ENCODE peak calls at places on chromosomes 5 and 9, in seven cellular contexts. One of them, this sample, is unnamed.

GRCh38 chr9:82597225-82598158 is 465.4 kb downstream of the RASEF start:
- DNase-seq in mesothelial cell of epicardium: no peak
- DNase-seq in stimulated activated naive CD8-positive, alpha-beta T cell treated with anti-CD3 and anti-CD28 coated beads, Interleukin-15, amount 100 ng/mL, for 72 hours: no peak
- DNase-seq in HFFc6: no peak
- DNase-seq in sigmoid colon: no peak
- DNase-seq in activated CD4-positive, alpha-beta T cell treated with anti-CD3 and anti-CD28 coated beads, Interleukin-2, amount 50 U/mL, for 4 hours: no peak
- DNase-seq in endodermal cell: no peak
- DNase-seq in this sample: no peak

GRCh38 chr9:93255994-93256877 is 72.3 kb downstream of the WNK2 start:
- DNase-seq in HFFc6: no peak
- DNase-seq in endodermal cell: peak; percentile 37
- DNase-seq in stimulated activated naive CD8-positive, alpha-beta T cell treated with anti-CD3 and anti-CD28 coated beads, Interleukin-15, amount 100 ng/mL, for 72 hours: no peak
- DNase-seq in mesothelial cell of epicardium: peak; percentile 16
- DNase-seq in sigmoid colon: peak; percentile 57
- DNase-seq in activated CD4-positive, alpha-beta T cell treated with anti-CD3 and anti-CD28 coated beads, Interleukin-2, amount 50 U/mL, for 4 hours: no peak
- DNase-seq in this sample: no peak

GRCh38 chr5:122165574-122166021 is 36.3 kb downstream of the ZNF474 start:
- DNase-seq in mesothelial cell of epicardium: no peak
- DNase-seq in activated CD4-positive, alpha-beta T cell treated with anti-CD3 and anti-CD28 coated beads, Interleukin-2, amount 50 U/mL, for 4 hours: no peak
- DNase-seq in stimulated activated naive CD8-positive, alpha-beta T cell treated with anti-CD3 and anti-CD28 coated beads, Interleukin-15, amount 100 ng/mL, for 72 hours: no peak
- DNase-seq in sigmoid colon: no peak
- DNase-seq in endodermal cell: no peak
- DNase-seq in HFFc6: peak; percentile 53
- DNase-seq in this sample: no peak

GRCh38 chr9:80964951-80965350 is 724.4 kb downstream of the TLE1 start:
- DNase-seq in HFFc6: no peak
- DNase-seq in stimulated activated naive CD8-positive, alpha-beta T cell treated with anti-CD3 and anti-CD28 coated beads, Interleukin-15, amount 100 ng/mL, for 72 hours: no peak
- DNase-seq in endodermal cell: no peak
- DNase-seq in sigmoid colon: no peak
- DNase-seq in activated CD4-positive, alpha-beta T cell treated with anti-CD3 and anti-CD28 coated beads, Interleukin-2, amount 50 U/mL, for 4 hours: no peak
- DNase-seq in mesothelial cell of epicardium: no peak
- DNase-seq in this sample: no peak

GRCh38 chr9:114499528-114499927 is 5.7 kb downstream of the WHRN start:
- DNase-seq in mesothelial cell of epicardium: no peak
- DNase-seq in HFFc6: no peak
- DNase-seq in endodermal cell: no peak
- DNase-seq in stimulated activated naive CD8-positive, alpha-beta T cell treated with anti-CD3 and anti-CD28 coated beads, Interleukin-15, amount 100 ng/mL, for 72 hours: no peak
- DNase-seq in sigmoid colon: no peak
- DNase-seq in activated CD4-positive, alpha-beta T cell treated with anti-CD3 and anti-CD28 coated beads, Interleukin-2, amount 50 U/mL, for 4 hours: no peak
- DNase-seq in this sample: no peak

GRCh38 chr5:16411741-16412455 is 53.7 kb downstream of the ZNF622 start:
- DNase-seq in stimulated activated naive CD8-positive, alpha-beta T cell treated with anti-CD3 and anti-CD28 coated beads, Interleukin-15, amount 100 ng/mL, for 72 hours: no peak
- DNase-seq in sigmoid colon: no peak
- DNase-seq in endodermal cell: no peak
- DNase-seq in activated CD4-positive, alpha-beta T cell treated with anti-CD3 and anti-CD28 coated beads, Interleukin-2, amount 50 U/mL, for 4 hours: no peak
- DNase-seq in mesothelial cell of epicardium: no peak
- DNase-seq in HFFc6: peak; percentile 68
- DNase-seq in this sample: no peak

GRCh38 chr5:107794731-107795130 is 124.0 kb upstream of the EFNA5 start:
- DNase-seq in endodermal cell: no peak
- DNase-seq in mesothelial cell of epicardium: no peak
- DNase-seq in sigmoid colon: no peak
- DNase-seq in HFFc6: no peak
- DNase-seq in stimulated activated naive CD8-positive, alpha-beta T cell treated with anti-CD3 and anti-CD28 coated beads, Interleukin-15, amount 100 ng/mL, for 72 hours: no peak
- DNase-seq in activated CD4-positive, alpha-beta T cell treated with anti-CD3 and anti-CD28 coated beads, Interleukin-2, amount 50 U/mL, for 4 hours: no peak
- DNase-seq in this sample: no peak

GRCh38 chr9:14827805-14828204 is 82.4 kb downstream of the FREM1 start:
- DNase-seq in sigmoid colon: no peak
- DNase-seq in activated CD4-positive, alpha-beta T cell treated with anti-CD3 and anti-CD28 coated beads, Interleukin-2, amount 50 U/mL, for 4 hours: no peak
- DNase-seq in mesothelial cell of epicardium: no peak
- DNase-seq in HFFc6: no peak
- DNase-seq in stimulated activated naive CD8-positive, alpha-beta T cell treated with anti-CD3 and anti-CD28 coated beads, Interleukin-15, amount 100 ng/mL, for 72 hours: no peak
- DNase-seq in endodermal cell: no peak
- DNase-seq in this sample: no peak

GRCh38 chr9:114284316-114285060 is 38.4 kb upstream of the ORM1 start:
- DNase-seq in activated CD4-positive, alpha-beta T cell treated with anti-CD3 and anti-CD28 coated beads, Interleukin-2, amount 50 U/mL, for 4 hours: no peak
- DNase-seq in sigmoid colon: peak; percentile 49
- DNase-seq in mesothelial cell of epicardium: no peak
- DNase-seq in HFFc6: no peak
- DNase-seq in endodermal cell: peak; percentile 40
- DNase-seq in stimulated activated naive CD8-positive, alpha-beta T cell treated with anti-CD3 and anti-CD28 coated beads, Interleukin-15, amount 100 ng/mL, for 72 hours: no peak
- DNase-seq in this sample: no peak

GRCh38 chr9:70260007-70260443 is 1.2 kb downstream of the SMC5 start:
- DNase-seq in endodermal cell: no peak
- DNase-seq in mesothelial cell of epicardium: no peak
- DNase-seq in stimulated activated naive CD8-positive, alpha-beta T cell treated with anti-CD3 and anti-CD28 coated beads, Interleukin-15, amount 100 ng/mL, for 72 hours: no peak
- DNase-seq in HFFc6: no peak
- DNase-seq in activated CD4-positive, alpha-beta T cell treated with anti-CD3 and anti-CD28 coated beads, Interleukin-2, amount 50 U/mL, for 4 hours: no peak
- DNase-seq in sigmoid colon: peak; percentile 60
- DNase-seq in this sample: no peak

GRCh38 chr9:100150209-100150608 is 51.2 kb downstream of the INVS start:
- DNase-seq in endodermal cell: no peak
- DNase-seq in stimulated activated naive CD8-positive, alpha-beta T cell treated with anti-CD3 and anti-CD28 coated beads, Interleukin-15, amount 100 ng/mL, for 72 hours: no peak
- DNase-seq in mesothelial cell of epicardium: no peak
- DNase-seq in activated CD4-positive, alpha-beta T cell treated with anti-CD3 and anti-CD28 coated beads, Interleukin-2, amount 50 U/mL, for 4 hours: no peak
- DNase-seq in HFFc6: no peak
- DNase-seq in sigmoid colon: no peak
- DNase-seq in this sample: no peak

GRCh38 chr5:62538017-62538942 is 40.3 kb upstream of the LRRC70 start:
- DNase-seq in sigmoid colon: no peak
- DNase-seq in mesothelial cell of epicardium: no peak
- DNase-seq in HFFc6: peak; percentile 90
- DNase-seq in activated CD4-positive, alpha-beta T cell treated with anti-CD3 and anti-CD28 coated beads, Interleukin-2, amount 50 U/mL, for 4 hours: no peak
- DNase-seq in stimulated activated naive CD8-positive, alpha-beta T cell treated with anti-CD3 and anti-CD28 coated beads, Interleukin-15, amount 100 ng/mL, for 72 hours: no peak
- DNase-seq in endodermal cell: no peak
- DNase-seq in this sample: no peak

GRCh38 chr9:19232830-19233194 is 2.3 kb downstream of the DENND4C start:
- DNase-seq in activated CD4-positive, alpha-beta T cell treated with anti-CD3 and anti-CD28 coated beads, Interleukin-2, amount 50 U/mL, for 4 hours: no peak
- DNase-seq in endodermal cell: no peak
- DNase-seq in mesothelial cell of epicardium: no peak
- DNase-seq in HFFc6: peak; percentile 14
- DNase-seq in stimulated activated naive CD8-positive, alpha-beta T cell treated with anti-CD3 and anti-CD28 coated beads, Interleukin-15, amount 100 ng/mL, for 72 hours: no peak
- DNase-seq in sigmoid colon: no peak
- DNase-seq in this sample: peak; percentile 5

GRCh38 chr9:86639899-86640379 is 285.7 kb upstream of the TUT7 start:
- DNase-seq in mesothelial cell of epicardium: no peak
- DNase-seq in activated CD4-positive, alpha-beta T cell treated with anti-CD3 and anti-CD28 coated beads, Interleukin-2, amount 50 U/mL, for 4 hours: no peak
- DNase-seq in stimulated activated naive CD8-positive, alpha-beta T cell treated with anti-CD3 and anti-CD28 coated beads, Interleukin-15, amount 100 ng/mL, for 72 hours: no peak
- DNase-seq in sigmoid colon: no peak
- DNase-seq in endodermal cell: peak; percentile 61
- DNase-seq in HFFc6: no peak
- DNase-seq in this sample: no peak

GRCh38 chr9:81477669-81478068 is 211.7 kb downstream of the TLE1 start:
- DNase-seq in mesothelial cell of epicardium: no peak
- DNase-seq in sigmoid colon: no peak
- DNase-seq in HFFc6: no peak
- DNase-seq in activated CD4-positive, alpha-beta T cell treated with anti-CD3 and anti-CD28 coated beads, Interleukin-2, amount 50 U/mL, for 4 hours: no peak
- DNase-seq in stimulated activated naive CD8-positive, alpha-beta T cell treated with anti-CD3 and anti-CD28 coated beads, Interleukin-15, amount 100 ng/mL, for 72 hours: no peak
- DNase-seq in endodermal cell: no peak
- DNase-seq in this sample: no peak

GRCh38 chr5:173969167-173970049 is 19.6 kb upstream of the C5orf47 start:
- DNase-seq in stimulated activated naive CD8-positive, alpha-beta T cell treated with anti-CD3 and anti-CD28 coated beads, Interleukin-15, amount 100 ng/mL, for 72 hours: no peak
- DNase-seq in endodermal cell: peak; percentile 71
- DNase-seq in HFFc6: peak; percentile 70
- DNase-seq in mesothelial cell of epicardium: no peak
- DNase-seq in activated CD4-positive, alpha-beta T cell treated with anti-CD3 and anti-CD28 coated beads, Interleukin-2, amount 50 U/mL, for 4 hours: no peak
- DNase-seq in sigmoid colon: no peak
- DNase-seq in this sample: no peak

GRCh38 chr5:137737349-137738256 is 1.7 kb upstream of the KLHL3 start:
- DNase-seq in HFFc6: no peak
- DNase-seq in sigmoid colon: no peak
- DNase-seq in endodermal cell: peak; percentile 29
- DNase-seq in activated CD4-positive, alpha-beta T cell treated with anti-CD3 and anti-CD28 coated beads, Interleukin-2, amount 50 U/mL, for 4 hours: no peak
- DNase-seq in stimulated activated naive CD8-positive, alpha-beta T cell treated with anti-CD3 and anti-CD28 coated beads, Interleukin-15, amount 100 ng/mL, for 72 hours: no peak
- DNase-seq in mesothelial cell of epicardium: no peak
- DNase-seq in this sample: no peak

GRCh38 chr5:2529371-2530100 is 221.9 kb downstream of the IRX2 start:
- DNase-seq in sigmoid colon: no peak
- DNase-seq in activated CD4-positive, alpha-beta T cell treated with anti-CD3 and anti-CD28 coated beads, Interleukin-2, amount 50 U/mL, for 4 hours: no peak
- DNase-seq in HFFc6: no peak
- DNase-seq in stimulated activated naive CD8-positive, alpha-beta T cell treated with anti-CD3 and anti-CD28 coated beads, Interleukin-15, amount 100 ng/mL, for 72 hours: no peak
- DNase-seq in mesothelial cell of epicardium: no peak
- DNase-seq in endodermal cell: no peak
- DNase-seq in this sample: no peak

GRCh38 chr5:6350277-6351090 is 27.9 kb downstream of the MED10 start:
- DNase-seq in stimulated activated naive CD8-positive, alpha-beta T cell treated with anti-CD3 and anti-CD28 coated beads, Interleukin-15, amount 100 ng/mL, for 72 hours: no peak
- DNase-seq in endodermal cell: no peak
- DNase-seq in sigmoid colon: no peak
- DNase-seq in HFFc6: no peak
- DNase-seq in activated CD4-positive, alpha-beta T cell treated with anti-CD3 and anti-CD28 coated beads, Interleukin-2, amount 50 U/mL, for 4 hours: no peak
- DNase-seq in mesothelial cell of epicardium: no peak
- DNase-seq in this sample: no peak

GRCh38 chr9:120892748-120893584 is 16.0 kb upstream of the PHF19 start:
- DNase-seq in sigmoid colon: no peak
- DNase-seq in HFFc6: peak; percentile 63
- DNase-seq in activated CD4-positive, alpha-beta T cell treated with anti-CD3 and anti-CD28 coated beads, Interleukin-2, amount 50 U/mL, for 4 hours: peak; percentile 51
- DNase-seq in endodermal cell: no peak
- DNase-seq in mesothelial cell of epicardium: no peak
- DNase-seq in stimulated activated naive CD8-positive, alpha-beta T cell treated with anti-CD3 and anti-CD28 coated beads, Interleukin-15, amount 100 ng/mL, for 72 hours: peak; percentile 62
- DNase-seq in this sample: peak; percentile 61

GRCh38 chr5:6873359-6873758 is 160.1 kb downstream of the TENT4A start:
- DNase-seq in sigmoid colon: no peak
- DNase-seq in stimulated activated naive CD8-positive, alpha-beta T cell treated with anti-CD3 and anti-CD28 coated beads, Interleukin-15, amount 100 ng/mL, for 72 hours: no peak
- DNase-seq in endodermal cell: no peak
- DNase-seq in mesothelial cell of epicardium: no peak
- DNase-seq in activated CD4-positive, alpha-beta T cell treated with anti-CD3 and anti-CD28 coated beads, Interleukin-2, amount 50 U/mL, for 4 hours: no peak
- DNase-seq in HFFc6: no peak
- DNase-seq in this sample: no peak

GRCh38 chr5:68216737-68217231 is 1.2 kb downstream of the PIK3R1 start:
- DNase-seq in HFFc6: no peak
- DNase-seq in activated CD4-positive, alpha-beta T cell treated with anti-CD3 and anti-CD28 coated beads, Interleukin-2, amount 50 U/mL, for 4 hours: no peak
- DNase-seq in stimulated activated naive CD8-positive, alpha-beta T cell treated with anti-CD3 and anti-CD28 coated beads, Interleukin-15, amount 100 ng/mL, for 72 hours: no peak
- DNase-seq in endodermal cell: no peak
- DNase-seq in sigmoid colon: no peak
- DNase-seq in mesothelial cell of epicardium: no peak
- DNase-seq in this sample: peak; percentile 32

GRCh38 chr5:37738057-37738691 is 101.7 kb downstream of the GDNF start:
- DNase-seq in mesothelial cell of epicardium: no peak
- DNase-seq in activated CD4-positive, alpha-beta T cell treated with anti-CD3 and anti-CD28 coated beads, Interleukin-2, amount 50 U/mL, for 4 hours: no peak
- DNase-seq in stimulated activated naive CD8-positive, alpha-beta T cell treated with anti-CD3 and anti-CD28 coated beads, Interleukin-15, amount 100 ng/mL, for 72 hours: peak; percentile 35
- DNase-seq in sigmoid colon: no peak
- DNase-seq in endodermal cell: no peak
- DNase-seq in HFFc6: peak; percentile 90
- DNase-seq in this sample: peak; percentile 14

GRCh38 chr5:33843579-33843978 is 48.2 kb downstream of the ADAMTS12 start:
- DNase-seq in endodermal cell: no peak
- DNase-seq in sigmoid colon: no peak
- DNase-seq in activated CD4-positive, alpha-beta T cell treated with anti-CD3 and anti-CD28 coated beads, Interleukin-2, amount 50 U/mL, for 4 hours: no peak
- DNase-seq in mesothelial cell of epicardium: no peak
- DNase-seq in HFFc6: peak; percentile 73
- DNase-seq in stimulated activated naive CD8-positive, alpha-beta T cell treated with anti-CD3 and anti-CD28 coated beads, Interleukin-15, amount 100 ng/mL, for 72 hours: no peak
- DNase-seq in this sample: no peak

GRCh38 chr9:134619456-134619982 is 22.1 kb upstream of the COL5A1 start:
- DNase-seq in mesothelial cell of epicardium: peak; percentile 10
- DNase-seq in endodermal cell: peak; percentile 36
- DNase-seq in stimulated activated naive CD8-positive, alpha-beta T cell treated with anti-CD3 and anti-CD28 coated beads, Interleukin-15, amount 100 ng/mL, for 72 hours: no peak
- DNase-seq in activated CD4-positive, alpha-beta T cell treated with anti-CD3 and anti-CD28 coated beads, Interleukin-2, amount 50 U/mL, for 4 hours: no peak
- DNase-seq in HFFc6: no peak
- DNase-seq in sigmoid colon: no peak
- DNase-seq in this sample: no peak

GRCh38 chr9:88777498-88778312 is 213.6 kb upstream of the S1PR3 start:
- DNase-seq in stimulated activated naive CD8-positive, alpha-beta T cell treated with anti-CD3 and anti-CD28 coated beads, Interleukin-15, amount 100 ng/mL, for 72 hours: no peak
- DNase-seq in endodermal cell: no peak
- DNase-seq in mesothelial cell of epicardium: no peak
- DNase-seq in activated CD4-positive, alpha-beta T cell treated with anti-CD3 and anti-CD28 coated beads, Interleukin-2, amount 50 U/mL, for 4 hours: no peak
- DNase-seq in HFFc6: no peak
- DNase-seq in sigmoid colon: no peak
- DNase-seq in this sample: no peak

GRCh38 chr5:72463499-72464052 is 43.6 kb downstream of the ZNF366 start:
- DNase-seq in sigmoid colon: no peak
- DNase-seq in activated CD4-positive, alpha-beta T cell treated with anti-CD3 and anti-CD28 coated beads, Interleukin-2, amount 50 U/mL, for 4 hours: no peak
- DNase-seq in endodermal cell: no peak
- DNase-seq in mesothelial cell of epicardium: no peak
- DNase-seq in stimulated activated naive CD8-positive, alpha-beta T cell treated with anti-CD3 and anti-CD28 coated beads, Interleukin-15, amount 100 ng/mL, for 72 hours: no peak
- DNase-seq in HFFc6: no peak
- DNase-seq in this sample: no peak

GRCh38 chr9:83981126-83981871 is 694 bp downstream of the RMI1 start:
- DNase-seq in mesothelial cell of epicardium: no peak
- DNase-seq in endodermal cell: peak; percentile 60
- DNase-seq in HFFc6: peak; percentile 27
- DNase-seq in sigmoid colon: peak; percentile 80
- DNase-seq in activated CD4-positive, alpha-beta T cell treated with anti-CD3 and anti-CD28 coated beads, Interleukin-2, amount 50 U/mL, for 4 hours: no peak
- DNase-seq in stimulated activated naive CD8-positive, alpha-beta T cell treated with anti-CD3 and anti-CD28 coated beads, Interleukin-15, amount 100 ng/mL, for 72 hours: no peak
- DNase-seq in this sample: no peak

GRCh38 chr9:93058357-93059096 is at the start of gene SUSD3:
- DNase-seq in endodermal cell: peak; percentile 92
- DNase-seq in activated CD4-positive, alpha-beta T cell treated with anti-CD3 and anti-CD28 coated beads, Interleukin-2, amount 50 U/mL, for 4 hours: peak; percentile 48
- DNase-seq in stimulated activated naive CD8-positive, alpha-beta T cell treated with anti-CD3 and anti-CD28 coated beads, Interleukin-15, amount 100 ng/mL, for 72 hours: peak; percentile 57
- DNase-seq in mesothelial cell of epicardium: peak; percentile 60
- DNase-seq in HFFc6: no peak
- DNase-seq in sigmoid colon: peak; percentile 83
- DNase-seq in this sample: peak; percentile 69

GRCh38 chr5:147439253-147439652 is 70.6 kb downstream of the DPYSL3 start:
- DNase-seq in endodermal cell: no peak
- DNase-seq in HFFc6: peak; percentile 29
- DNase-seq in activated CD4-positive, alpha-beta T cell treated with anti-CD3 and anti-CD28 coated beads, Interleukin-2, amount 50 U/mL, for 4 hours: no peak
- DNase-seq in mesothelial cell of epicardium: no peak
- DNase-seq in sigmoid colon: no peak
- DNase-seq in stimulated activated naive CD8-positive, alpha-beta T cell treated with anti-CD3 and anti-CD28 coated beads, Interleukin-15, amount 100 ng/mL, for 72 hours: no peak
- DNase-seq in this sample: no peak

GRCh38 chr9:115651456-115651855 is 502.1 kb upstream of the PAPPA start:
- DNase-seq in HFFc6: peak; percentile 25
- DNase-seq in endodermal cell: no peak
- DNase-seq in mesothelial cell of epicardium: no peak
- DNase-seq in activated CD4-positive, alpha-beta T cell treated with anti-CD3 and anti-CD28 coated beads, Interleukin-2, amount 50 U/mL, for 4 hours: no peak
- DNase-seq in stimulated activated naive CD8-positive, alpha-beta T cell treated with anti-CD3 and anti-CD28 coated beads, Interleukin-15, amount 100 ng/mL, for 72 hours: no peak
- DNase-seq in sigmoid colon: no peak
- DNase-seq in this sample: no peak

GRCh38 chr9:34556231-34556525 is 33.3 kb downstream of the CNTFR start:
- DNase-seq in stimulated activated naive CD8-positive, alpha-beta T cell treated with anti-CD3 and anti-CD28 coated beads, Interleukin-15, amount 100 ng/mL, for 72 hours: no peak
- DNase-seq in sigmoid colon: no peak
- DNase-seq in mesothelial cell of epicardium: no peak
- DNase-seq in activated CD4-positive, alpha-beta T cell treated with anti-CD3 and anti-CD28 coated beads, Interleukin-2, amount 50 U/mL, for 4 hours: no peak
- DNase-seq in HFFc6: no peak
- DNase-seq in endodermal cell: peak; percentile 25
- DNase-seq in this sample: no peak

GRCh38 chr9:109574061-109574882 is 76.2 kb upstream of the PTPN3 start:
- DNase-seq in sigmoid colon: no peak
- DNase-seq in mesothelial cell of epicardium: no peak
- DNase-seq in activated CD4-positive, alpha-beta T cell treated with anti-CD3 and anti-CD28 coated beads, Interleukin-2, amount 50 U/mL, for 4 hours: no peak
- DNase-seq in endodermal cell: no peak
- DNase-seq in stimulated activated naive CD8-positive, alpha-beta T cell treated with anti-CD3 and anti-CD28 coated beads, Interleukin-15, amount 100 ng/mL, for 72 hours: peak; percentile 2
- DNase-seq in HFFc6: peak; percentile 65
- DNase-seq in this sample: no peak

GRCh38 chr9:89172398-89172797 is 6.2 kb downstream of the SHC3 start:
- DNase-seq in endodermal cell: no peak
- DNase-seq in stimulated activated naive CD8-positive, alpha-beta T cell treated with anti-CD3 and anti-CD28 coated beads, Interleukin-15, amount 100 ng/mL, for 72 hours: no peak
- DNase-seq in mesothelial cell of epicardium: no peak
- DNase-seq in HFFc6: no peak
- DNase-seq in activated CD4-positive, alpha-beta T cell treated with anti-CD3 and anti-CD28 coated beads, Interleukin-2, amount 50 U/mL, for 4 hours: no peak
- DNase-seq in sigmoid colon: no peak
- DNase-seq in this sample: no peak

GRCh38 chr5:7473668-7474215 is 77.8 kb downstream of the ADCY2 start:
- DNase-seq in HFFc6: no peak
- DNase-seq in mesothelial cell of epicardium: no peak
- DNase-seq in stimulated activated naive CD8-positive, alpha-beta T cell treated with anti-CD3 and anti-CD28 coated beads, Interleukin-15, amount 100 ng/mL, for 72 hours: no peak
- DNase-seq in sigmoid colon: no peak
- DNase-seq in endodermal cell: peak; percentile 85
- DNase-seq in activated CD4-positive, alpha-beta T cell treated with anti-CD3 and anti-CD28 coated beads, Interleukin-2, amount 50 U/mL, for 4 hours: no peak
- DNase-seq in this sample: no peak

GRCh38 chr9:108151161-108151586 is 661.6 kb upstream of the KLF4 start:
- DNase-seq in stimulated activated naive CD8-positive, alpha-beta T cell treated with anti-CD3 and anti-CD28 coated beads, Interleukin-15, amount 100 ng/mL, for 72 hours: no peak
- DNase-seq in mesothelial cell of epicardium: no peak
- DNase-seq in activated CD4-positive, alpha-beta T cell treated with anti-CD3 and anti-CD28 coated beads, Interleukin-2, amount 50 U/mL, for 4 hours: no peak
- DNase-seq in sigmoid colon: no peak
- DNase-seq in HFFc6: no peak
- DNase-seq in endodermal cell: no peak
- DNase-seq in this sample: no peak